ENCODE peak calls at places on chromosomes 4 and X, in seven cellular contexts. One of them, this sample, is unnamed. For H3K9me3, the result is how much of the 10 kb centered on the place peaks cover.

GRCh38 chrX:39470588-39471155 is 627.1 kb downstream of the BCOR start:
- DNase-seq in lower lobe of right lung: no peak
- DNase-seq in A549: no peak
- DNase-seq in tibial artery: peak
- DNase-seq in left lung: no peak
- DNase-seq in lung: no peak
- DNase-seq in cardiac muscle cell: peak
- DNase-seq in this sample: no peak

GRCh38 chrX:121579016-121579760 is 531.8 kb downstream of the GLUD2 start:
- DNase-seq in lower lobe of right lung: no peak
- DNase-seq in A549: peak
- DNase-seq in tibial artery: no peak
- DNase-seq in left lung: no peak
- DNase-seq in lung: no peak
- DNase-seq in cardiac muscle cell: peak
- DNase-seq in this sample: no peak

GRCh38 chrX:148609766-148610698 is 109.6 kb downstream of the AFF2 start:
- DNase-seq in lower lobe of right lung: no peak
- DNase-seq in A549: no peak
- DNase-seq in tibial artery: no peak
- DNase-seq in left lung: no peak
- DNase-seq in lung: no peak
- DNase-seq in cardiac muscle cell: peak
- DNase-seq in this sample: no peak

GRCh38 chrX:27445438-27445837 is 17.7 kb downstream of the PPP4R3C start:
- DNase-seq in lower lobe of right lung: no peak
- DNase-seq in A549: no peak
- DNase-seq in tibial artery: no peak
- DNase-seq in left lung: no peak
- DNase-seq in lung: no peak
- DNase-seq in cardiac muscle cell: no peak
- DNase-seq in this sample: no peak

GRCh38 chr4:43776371-43776770 is 672.2 kb downstream of the KCTD8 start:
- DNase-seq in lower lobe of right lung: no peak
- DNase-seq in A549: no peak
- DNase-seq in tibial artery: no peak
- DNase-seq in left lung: no peak
- DNase-seq in lung: no peak
- DNase-seq in cardiac muscle cell: no peak
- DNase-seq in this sample: no peak

GRCh38 chrX:18753603-18754002 is 46.2 kb downstream of the PPEF1 start:
- DNase-seq in lower lobe of right lung: no peak
- DNase-seq in A549: no peak
- DNase-seq in tibial artery: no peak
- DNase-seq in left lung: no peak
- DNase-seq in lung: no peak
- DNase-seq in cardiac muscle cell: no peak
- DNase-seq in this sample: no peak

GRCh38 chr4:55364691-55365346 is 18.8 kb downstream of the SRD5A3 start:
- DNase-seq in lower lobe of right lung: no peak
- DNase-seq in A549: no peak
- DNase-seq in tibial artery: no peak
- DNase-seq in left lung: no peak
- DNase-seq in lung: no peak
- DNase-seq in cardiac muscle cell: no peak
- DNase-seq in this sample: no peak

GRCh38 chr4:115851918-115852766 is 738.7 kb upstream of the NDST4 start:
- DNase-seq in lower lobe of right lung: peak
- DNase-seq in A549: peak
- DNase-seq in tibial artery: peak
- DNase-seq in left lung: no peak
- DNase-seq in lung: peak
- DNase-seq in cardiac muscle cell: no peak
- DNase-seq in this sample: no peak

GRCh38 chr4:56823933-56824600 is 2.6 kb upstream of the SPINK2 start:
- DNase-seq in lower lobe of right lung: no peak
- DNase-seq in A549: no peak
- DNase-seq in tibial artery: no peak
- DNase-seq in left lung: no peak
- DNase-seq in lung: no peak
- DNase-seq in cardiac muscle cell: no peak
- DNase-seq in this sample: no peak

GRCh38 chr4:127400736-127401346 is 231.9 kb upstream of the INTU start:
- DNase-seq in lower lobe of right lung: no peak
- DNase-seq in A549: peak
- DNase-seq in tibial artery: peak
- DNase-seq in left lung: no peak
- DNase-seq in lung: peak
- DNase-seq in cardiac muscle cell: peak
- DNase-seq in this sample: no peak

GRCh38 chr4:102585329-102585728 is 84.2 kb downstream of the NFKB1 start:
- DNase-seq in lower lobe of right lung: no peak
- DNase-seq in A549: no peak
- DNase-seq in tibial artery: no peak
- DNase-seq in left lung: no peak
- DNase-seq in lung: no peak
- DNase-seq in cardiac muscle cell: no peak
- DNase-seq in this sample: no peak

GRCh38 chr4:7426525-7427171 is 8.1 kb downstream of the PSAPL1 start:
- DNase-seq in lower lobe of right lung: peak
- DNase-seq in A549: no peak
- DNase-seq in tibial artery: peak
- DNase-seq in left lung: peak
- DNase-seq in lung: no peak
- DNase-seq in cardiac muscle cell: no peak
- DNase-seq in this sample: no peak

GRCh38 chrX:11446951-11447350 is 153.7 kb downstream of the AMELX start:
- DNase-seq in lower lobe of right lung: no peak
- DNase-seq in A549: no peak
- DNase-seq in tibial artery: no peak
- DNase-seq in left lung: no peak
- DNase-seq in lung: no peak
- DNase-seq in cardiac muscle cell: peak
- DNase-seq in this sample: no peak

GRCh38 chr4:40550900-40551546 is 78.6 kb downstream of the RBM47 start:
- DNase-seq in lower lobe of right lung: no peak
- DNase-seq in A549: peak
- DNase-seq in tibial artery: no peak
- DNase-seq in left lung: no peak
- DNase-seq in lung: peak
- DNase-seq in cardiac muscle cell: peak
- DNase-seq in this sample: no peak

GRCh38 chr4:112196446-112196845 is 35.1 kb upstream of the AP1AR start:
- DNase-seq in lower lobe of right lung: no peak
- DNase-seq in A549: no peak
- DNase-seq in tibial artery: no peak
- DNase-seq in left lung: no peak
- DNase-seq in lung: no peak
- DNase-seq in cardiac muscle cell: no peak
- DNase-seq in this sample: no peak

GRCh38 chr4:112185334-112185733 is 40.1 kb downstream of the FAM241A start:
- DNase-seq in lower lobe of right lung: no peak
- DNase-seq in A549: no peak
- DNase-seq in tibial artery: no peak
- DNase-seq in left lung: no peak
- DNase-seq in lung: no peak
- DNase-seq in cardiac muscle cell: no peak
- DNase-seq in this sample: no peak

GRCh38 chr4:112189754-112190153 is 41.8 kb upstream of the AP1AR start:
- DNase-seq in lower lobe of right lung: no peak
- DNase-seq in A549: peak
- DNase-seq in tibial artery: no peak
- DNase-seq in left lung: no peak
- DNase-seq in lung: no peak
- DNase-seq in cardiac muscle cell: peak
- DNase-seq in this sample: no peak

GRCh38 chr4:112185740-112186670 is 40.8 kb downstream of the FAM241A start:
- DNase-seq in lower lobe of right lung: no peak
- DNase-seq in A549: no peak
- DNase-seq in tibial artery: no peak
- DNase-seq in left lung: no peak
- DNase-seq in lung: no peak
- DNase-seq in cardiac muscle cell: peak
- DNase-seq in this sample: no peak

DNA sequence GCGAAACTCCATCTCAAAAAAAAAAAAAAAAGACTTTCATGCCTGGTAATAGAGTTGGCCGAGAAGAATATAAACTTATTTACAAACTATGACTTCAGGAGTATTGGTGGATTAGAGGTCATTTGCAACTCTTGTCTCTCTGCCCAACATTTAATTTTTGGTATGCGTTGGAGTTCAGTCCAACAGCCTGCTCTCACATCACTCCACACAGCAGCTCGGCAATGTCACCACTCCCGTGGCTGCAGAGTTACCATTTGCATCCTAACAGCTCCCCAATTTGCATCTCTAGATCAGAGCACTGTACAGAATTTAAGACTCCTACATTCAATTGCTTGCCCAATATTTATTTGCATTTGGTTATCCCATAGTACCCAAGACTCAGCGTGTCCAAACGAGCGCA is 40.9 kb upstream of the AP1AR start:
- DNase-seq in lower lobe of right lung: no peak
- DNase-seq in A549: no peak
- DNase-seq in tibial artery: no peak
- DNase-seq in left lung: no peak
- DNase-seq in lung: no peak
- DNase-seq in cardiac muscle cell: no peak
- DNase-seq in this sample: no peak
- H3K27ac ChIP-seq in lower lobe of right lung: no peak
- H3K27ac ChIP-seq in A549: no peak
- H3K27ac ChIP-seq in tibial artery: no peak
- H3K27ac ChIP-seq in left lung: no peak
- H3K27ac ChIP-seq in lung: no peak
- H3K27ac ChIP-seq in cardiac muscle cell: no peak
- H3K27ac ChIP-seq in this sample: no peak

GRCh38 chrX:112731793-112732192 is 52.1 kb upstream of the LHFPL1 start:
- DNase-seq in lower lobe of right lung: no peak
- DNase-seq in A549: no peak
- DNase-seq in tibial artery: no peak
- DNase-seq in left lung: no peak
- DNase-seq in lung: no peak
- DNase-seq in cardiac muscle cell: peak
- DNase-seq in this sample: no peak
- TF ChIP-seq CTCF in lower lobe of right lung: no peak
- TF ChIP-seq CTCF in A549: no peak
- TF ChIP-seq CTCF in tibial artery: no peak
- TF ChIP-seq CTCF in left lung: no peak
- TF ChIP-seq CTCF in lung: no peak
- TF ChIP-seq CTCF in cardiac muscle cell: no peak
- TF ChIP-seq CTCF in this sample: no peak

DNA sequence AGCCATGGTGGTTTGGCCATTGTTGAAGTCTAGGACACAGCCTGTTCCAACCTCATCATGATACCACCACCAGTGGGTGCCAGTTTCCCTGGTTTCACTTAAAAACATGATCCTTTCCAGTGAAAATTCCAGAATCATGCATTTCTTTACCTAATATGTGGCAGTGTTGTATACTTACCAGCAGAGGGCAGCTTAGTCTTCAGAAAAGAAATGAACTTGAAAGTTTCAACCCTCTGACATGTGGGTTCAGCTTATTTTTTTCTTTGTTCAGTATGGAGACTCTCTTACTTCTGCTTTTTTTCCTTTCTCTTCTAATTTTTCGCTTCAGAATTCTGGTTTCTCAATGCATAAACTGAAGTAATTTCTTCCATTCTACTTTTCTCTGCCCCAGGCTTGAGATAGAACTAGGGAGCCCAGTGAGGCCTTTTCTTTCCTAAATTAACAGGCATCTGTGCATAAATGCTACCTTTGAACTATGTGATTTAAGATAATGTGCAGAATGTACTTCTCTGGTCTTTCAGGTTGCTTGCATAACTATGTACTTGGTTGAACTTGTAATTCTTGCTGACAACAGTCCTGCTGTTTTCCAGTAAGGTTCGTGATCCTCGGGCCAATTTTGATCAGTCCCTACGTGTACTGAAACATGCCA is 10.7 kb downstream of the LIAS start:
- DNase-seq in lower lobe of right lung: no peak
- DNase-seq in A549: peak
- DNase-seq in tibial artery: peak
- DNase-seq in left lung: no peak
- DNase-seq in lung: no peak
- DNase-seq in cardiac muscle cell: peak
- DNase-seq in this sample: no peak
- H3K9me3 ChIP-seq in lower lobe of right lung: under half
- H3K9me3 ChIP-seq in A549: under half
- H3K9me3 ChIP-seq in tibial artery: under half
- H3K9me3 ChIP-seq in left lung: under half
- H3K9me3 ChIP-seq in lung: under half
- H3K9me3 ChIP-seq in cardiac muscle cell: under half
- H3K9me3 ChIP-seq in this sample: under half

GRCh38 chrX:49812177-49812576 is 16.9 kb upstream of the PAGE4 start:
- DNase-seq in lower lobe of right lung: no peak
- DNase-seq in A549: no peak
- DNase-seq in tibial artery: no peak
- DNase-seq in left lung: no peak
- DNase-seq in lung: no peak
- DNase-seq in cardiac muscle cell: no peak
- DNase-seq in this sample: no peak
- H3K27ac ChIP-seq in lower lobe of right lung: no peak
- H3K27ac ChIP-seq in A549: no peak
- H3K27ac ChIP-seq in tibial artery: no peak
- H3K27ac ChIP-seq in left lung: no peak
- H3K27ac ChIP-seq in lung: no peak
- H3K27ac ChIP-seq in cardiac muscle cell: no peak
- H3K27ac ChIP-seq in this sample: no peak

GRCh38 chrX:115147220-115147619 is 42.0 kb upstream of the RBMXL3 start:
- DNase-seq in lower lobe of right lung: no peak
- DNase-seq in A549: peak
- DNase-seq in tibial artery: no peak
- DNase-seq in left lung: no peak
- DNase-seq in lung: no peak
- DNase-seq in cardiac muscle cell: peak
- DNase-seq in this sample: no peak
- TF ChIP-seq CTCF in lower lobe of right lung: peak
- TF ChIP-seq CTCF in A549: peak
- TF ChIP-seq CTCF in tibial artery: peak
- TF ChIP-seq CTCF in left lung: peak
- TF ChIP-seq CTCF in lung: no peak
- TF ChIP-seq CTCF in cardiac muscle cell: peak
- TF ChIP-seq CTCF in this sample: peak

GRCh38 chr4:18953613-18954012 is 932.1 kb upstream of the LCORL start:
- DNase-seq in lower lobe of right lung: no peak
- DNase-seq in A549: no peak
- DNase-seq in tibial artery: no peak
- DNase-seq in left lung: no peak
- DNase-seq in lung: no peak
- DNase-seq in cardiac muscle cell: no peak
- DNase-seq in this sample: no peak
- H3K9me3 ChIP-seq in lower lobe of right lung: under half
- H3K9me3 ChIP-seq in A549: under half
- H3K9me3 ChIP-seq in tibial artery: under half
- H3K9me3 ChIP-seq in left lung: under half
- H3K9me3 ChIP-seq in lung: under half
- H3K9me3 ChIP-seq in cardiac muscle cell: under half
- H3K9me3 ChIP-seq in this sample: under half

This sample was measured in vagina.